ENCODE peak calls at places on chromosomes 16 and 17, in seven cellular contexts. K, O, G, X, I, W and L are unnamed samples.

GRCh38 chr17:79038545-79039135 is 14.7 kb downstream of the C1QTNF1 start:
- DNase-seq in O (peak), I (no peak), K (peak), W (peak), G (peak), X (no peak), L (peak)

GRCh38 chr17:38919316-38920078 is 5.9 kb upstream of the LASP1NB start:
- DNase-seq in K (no peak), G (peak), I (no peak), O (no peak), X (no peak), W (no peak), L (no peak)

GRCh38 chr17:45341389-45342158 is 24.8 kb upstream of the MAP3K14 start:
- DNase-seq in K (no peak), O (peak), W (peak), X (peak), G (peak), I (no peak), L (peak)

GRCh38 chr17:57215317-57215716 is 41.0 kb upstream of the MSI2 start:
- DNase-seq in O (peak), K (no peak), G (peak), I (no peak), X (no peak), W (no peak), L (no peak)

GRCh38 chr16:2026461-2027023 is at the start of gene NHERF2:
- DNase-seq in X (peak), I (no peak), W (no peak), O (no peak), G (no peak), K (no peak), L (no peak)

GRCh38 chr17:61416540-61417363 is 17.1 kb downstream of the TBX2 start:
- DNase-seq in I (no peak), X (peak), O (peak), K (peak), W (no peak), G (peak), L (no peak)

GRCh38 chr17:75576661-75577060 is 10.9 kb upstream of the MYO15B start:
- DNase-seq in W (no peak), O (no peak), K (no peak), I (no peak), X (no peak), G (no peak), L (no peak)

GRCh38 chr17:7687908-7688807 is at the start of gene WRAP53:
- DNase-seq in O (peak), K (peak), X (peak), I (peak), W (peak), G (peak), L (peak)

GRCh38 chr16:46695937-46696336 is 6.5 kb downstream of the ORC6 start:
- DNase-seq in G (no peak), X (no peak), I (no peak), K (no peak), O (no peak), W (no peak), L (no peak)

GRCh38 chr17:65463242-65463641 is 98.2 kb downstream of the AXIN2 start:
- DNase-seq in X (no peak), K (no peak), W (no peak), I (no peak), G (no peak), O (peak), L (no peak)

GRCh38 chr16:83633285-83633684 is 174.5 kb upstream of the HSBP1 start:
- DNase-seq in O (no peak), W (no peak), G (no peak), K (no peak), I (no peak), X (no peak), L (no peak)

GRCh38 chr16:85321856-85322271 is 209.6 kb upstream of the CIBAR2 start:
- DNase-seq in X (no peak), K (no peak), O (peak), G (peak), I (peak), W (peak), L (no peak)

GRCh38 chr17:75785770-75786538 is 1.3 kb downstream of the UNK start:
- DNase-seq in O (peak), W (no peak), X (no peak), K (peak), G (no peak), I (no peak), L (no peak)

GRCh38 chr16:3950343-3951193 is 70.1 kb upstream of the CREBBP start:
- DNase-seq in I (no peak), X (no peak), K (no peak), W (peak), O (peak), G (peak), L (no peak)

DNA sequence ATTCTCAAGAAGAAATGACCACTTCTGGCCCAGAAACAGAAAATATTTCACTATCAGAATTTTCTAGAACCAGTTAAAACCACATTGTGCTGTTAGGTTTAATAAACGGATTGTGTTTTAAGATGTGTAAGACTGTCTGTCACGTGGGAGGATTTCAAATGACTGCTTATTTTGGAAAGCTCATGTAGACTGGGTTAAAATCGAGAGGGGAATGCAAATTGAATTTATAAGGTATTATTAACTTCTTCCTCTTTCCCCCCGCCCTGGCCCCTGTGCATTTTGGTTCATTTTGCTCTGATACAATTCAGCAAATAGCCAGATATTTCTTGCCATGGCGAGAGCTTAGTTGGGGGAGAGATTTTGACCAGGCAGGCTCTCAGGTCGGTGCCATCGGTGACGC is 498.7 kb downstream of the WWOX start:
- DNase-seq in O (no peak), X (no peak), I (no peak), K (no peak), G (no peak), W (no peak), L (no peak)
- H3K4me3 ChIP-seq in O (no peak), X (no peak), I (no peak), K (no peak), G (no peak), W (no peak), L (no peak)

DNA sequence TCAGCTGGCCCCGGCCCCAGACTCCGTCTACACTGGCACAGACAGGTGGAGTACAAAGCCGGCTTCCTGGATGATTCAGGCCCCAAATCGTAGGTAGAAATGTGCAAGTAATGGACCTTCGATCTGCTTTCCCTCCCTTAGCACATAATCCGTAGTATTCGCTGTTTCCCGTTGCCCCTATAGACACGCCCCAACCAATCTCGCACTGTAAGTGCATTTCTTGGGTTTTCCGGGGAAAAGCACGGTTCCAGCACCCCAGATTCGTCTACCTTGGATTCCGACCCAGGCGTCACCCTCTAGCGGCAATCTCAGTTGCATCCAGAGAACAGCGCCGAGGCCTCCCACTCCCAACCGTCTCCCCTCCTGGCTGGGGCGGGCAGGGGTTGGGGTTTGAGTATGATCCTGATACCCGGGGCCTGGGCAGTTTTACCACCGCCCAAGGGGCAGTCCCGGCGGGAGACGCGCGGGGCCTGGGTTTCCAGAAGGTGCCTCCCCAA is 12.1 kb upstream of the FOXF1 start:
- DNase-seq in G (no peak), W (no peak), O (no peak), X (no peak), I (no peak), K (no peak), L (no peak)
- TF ChIP-seq CTCF in G (no peak), W (peak), O (peak), X (peak), I (no peak), K (no peak), L (peak)

DNA sequence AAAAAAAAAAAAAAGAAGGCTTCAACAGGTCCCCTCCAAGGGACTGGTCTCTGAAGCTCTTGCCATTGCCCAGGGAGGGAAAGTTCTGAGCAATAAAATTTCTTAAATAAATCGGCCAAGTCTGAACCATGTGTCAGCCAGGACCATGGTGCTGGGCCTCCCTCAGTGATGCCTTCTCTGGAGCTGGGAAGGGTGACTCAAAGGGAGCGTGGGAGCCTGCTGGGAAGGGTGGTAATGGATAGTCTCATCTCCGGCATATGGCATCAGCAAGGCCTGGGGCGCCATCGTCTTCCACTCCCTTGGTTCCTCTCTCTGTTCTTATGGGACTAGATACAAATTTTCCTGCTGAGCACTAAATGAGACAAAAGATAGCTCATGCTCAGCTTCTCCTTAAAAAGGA is 2.3 kb downstream of the VKORC1 start:
- DNase-seq in K (no peak), W (no peak), X (no peak), I (no peak), G (no peak), O (peak), L (no peak)
- H3K4me3 ChIP-seq in K (no peak), W (no peak), X (no peak), I (no peak), G (no peak), O (no peak), L (no peak)

DNA sequence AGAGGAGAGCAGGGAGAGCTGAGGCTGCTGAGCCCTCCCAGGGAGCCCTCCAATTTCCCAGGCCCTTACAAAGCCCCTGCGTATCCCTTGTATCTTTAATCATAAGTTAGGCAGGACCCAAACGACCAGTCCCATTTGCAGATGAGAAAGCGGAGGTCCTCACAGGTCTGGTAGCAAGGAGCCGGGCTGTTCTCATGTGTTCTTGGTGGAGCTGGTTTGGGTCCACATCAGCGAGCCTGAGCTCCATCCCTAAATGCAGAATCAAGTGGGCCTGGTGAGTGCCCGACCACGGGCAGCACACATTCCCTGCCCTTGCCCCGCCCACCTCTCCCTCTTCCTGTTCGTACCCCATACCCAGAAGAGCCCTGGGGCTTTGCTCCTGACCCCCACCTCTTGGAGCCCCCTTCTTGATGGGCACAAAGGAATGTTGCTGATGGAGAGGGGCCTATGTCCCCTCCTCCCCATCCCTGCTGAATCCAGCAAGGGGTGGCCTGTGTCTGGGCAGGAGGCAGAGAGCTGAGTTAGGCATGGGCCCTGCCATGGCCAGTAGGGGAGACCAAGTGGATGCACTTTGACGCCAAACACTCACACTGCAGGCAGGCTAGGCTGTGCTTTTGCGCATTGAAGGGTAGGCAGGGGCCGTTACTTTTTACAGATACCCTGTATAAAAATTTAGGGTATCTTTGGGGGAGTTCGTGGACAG is 18.3 kb upstream of the ADCY7 start:
- DNase-seq in W (no peak), K (no peak), I (no peak), X (no peak), G (no peak), O (no peak), L (no peak)
- TF ChIP-seq CTCF in W (no peak), K (no peak), I (no peak), X (no peak), G (no peak), O (no peak), L (no peak)

GRCh38 chr17:67491678-67492019 is 114.6 kb downstream of the PITPNC1 start:
- DNase-seq in O (no peak), G (no peak), K (no peak), W (no peak), X (no peak), I (no peak), L (no peak)

GRCh38 chr17:67492251-67492740 is 115.2 kb downstream of the PITPNC1 start:
- DNase-seq in O (no peak), W (no peak), K (no peak), G (no peak), X (no peak), I (no peak), L (no peak)

GRCh38 chr17:67492824-67493490 is 115.9 kb downstream of the PITPNC1 start:
- DNase-seq in W (no peak), G (no peak), K (no peak), X (no peak), I (no peak), O (no peak), L (no peak)

GRCh38 chr17:67490471-67490870 is 113.4 kb downstream of the PITPNC1 start:
- DNase-seq in W (no peak), I (no peak), G (no peak), K (no peak), O (no peak), X (no peak), L (no peak)

DNA sequence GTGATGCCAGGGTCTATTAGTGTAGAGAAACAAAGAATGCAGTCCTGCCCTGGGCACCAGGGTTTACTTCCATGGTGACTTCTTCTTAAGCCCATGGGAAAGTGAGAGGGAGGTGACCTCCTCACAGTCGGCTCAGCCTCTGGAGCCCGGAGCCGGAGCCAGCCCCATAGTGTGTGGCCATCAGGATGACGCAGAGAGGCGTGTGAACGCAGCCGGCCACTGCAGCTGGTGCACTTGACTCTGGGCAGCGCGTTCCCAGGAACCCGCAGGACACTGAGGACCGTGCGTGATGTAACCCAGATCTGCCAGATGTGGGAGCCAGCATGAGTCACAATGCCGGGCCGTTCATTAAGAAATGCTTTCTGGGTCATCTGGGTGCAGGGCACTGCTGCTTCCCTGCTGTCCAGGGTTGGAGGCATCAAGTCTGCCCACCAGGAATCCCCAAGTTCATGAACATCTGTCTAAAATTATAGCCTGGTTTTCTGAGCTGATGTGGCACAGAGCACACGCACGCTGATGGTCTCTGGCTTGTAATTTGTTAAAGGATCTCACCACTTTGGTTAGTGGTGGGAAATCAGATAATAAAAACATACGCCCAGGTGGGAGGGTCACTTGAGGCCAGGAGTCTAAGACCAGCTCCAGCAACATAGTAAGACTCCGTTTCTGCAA is 114.1 kb downstream of the PITPNC1 start:
- DNase-seq in I (peak), G (peak), X (no peak), W (peak), O (peak), K (no peak), L (peak)
- H3K4me3 ChIP-seq in I (peak), G (peak), X (no peak), W (peak), O (peak), K (no peak), L (peak)